ENCODE peak calls at places on chromosome 1, in six cellular contexts. F, C, R, M, Q and W are unnamed samples.

GRCh38 chr1:25683731-25684130 is 67.1 kb downstream of the MAN1C1 start:
- DNase-seq in M (no peak), C (no peak), Q (peak), F (peak), R (no peak), W (no peak)

GRCh38 chr1:175833502-175833901 is 90.1 kb upstream of the TNR start:
- DNase-seq in M (no peak), Q (no peak), R (no peak), C (no peak), F (no peak), W (no peak)

GRCh38 chr1:19786988-19787423 is 12.7 kb downstream of the TMCO4 start:
- DNase-seq in F (no peak), M (no peak), Q (no peak), R (no peak), C (no peak), W (no peak)

GRCh38 chr1:78047131-78047530 is 1.4 kb downstream of the GIPC2 start:
- DNase-seq in Q (no peak), C (no peak), F (no peak), M (no peak), R (no peak), W (no peak)

GRCh38 chr1:156616463-156616862 is 2.8 kb upstream of the HAPLN2 start:
- DNase-seq in Q (peak), R (peak), M (peak), C (peak), F (peak), W (peak)

GRCh38 chr1:119971710-119972570 is 75.6 kb upstream of the ADAM30 start:
- DNase-seq in C (no peak), R (no peak), Q (no peak), F (no peak), M (no peak), W (no peak)

GRCh38 chr1:229063154-229063553 is 207.8 kb upstream of the RAB4A start:
- DNase-seq in M (no peak), R (no peak), F (no peak), C (no peak), Q (no peak), W (no peak)

GRCh38 chr1:15681346-15682290 is 2.5 kb upstream of the PLEKHM2 start:
- DNase-seq in C (no peak), R (no peak), F (no peak), Q (no peak), M (no peak), W (no peak)

GRCh38 chr1:219330669-219331068 is 157.0 kb downstream of the LYPLAL1 start:
- DNase-seq in F (no peak), M (no peak), C (no peak), Q (no peak), R (no peak), W (no peak)

GRCh38 chr1:118978914-118979701 is 9.0 kb downstream of the TBX15 start:
- DNase-seq in M (no peak), C (no peak), F (no peak), Q (no peak), R (no peak), W (no peak)

GRCh38 chr1:52633291-52633754 is 355 bp downstream of the SHISAL2A start:
- DNase-seq in Q (no peak), M (peak), R (peak), C (peak), F (no peak), W (no peak)

GRCh38 chr1:99146129-99146848 is 118.0 kb upstream of the PLPPR4 start:
- DNase-seq in C (no peak), M (no peak), F (no peak), R (no peak), Q (no peak), W (no peak)

GRCh38 chr1:50180367-50180766 is 71.6 kb downstream of the ELAVL4 start:
- DNase-seq in F (no peak), R (no peak), C (no peak), Q (no peak), M (no peak), W (no peak)

GRCh38 chr1:62082456-62083363 is 111.9 kb upstream of the L1TD1 start:
- DNase-seq in R (no peak), F (no peak), Q (peak), M (peak), C (peak), W (no peak)

GRCh38 chr1:29584362-29584761 is 348.0 kb downstream of the PTPRU start:
- DNase-seq in C (no peak), M (no peak), Q (no peak), R (no peak), F (no peak), W (no peak)

GRCh38 chr1:165960136-165960535 is 132.7 kb downstream of the UCK2 start:
- DNase-seq in Q (no peak), R (no peak), M (no peak), F (no peak), C (no peak), W (no peak)

GRCh38 chr1:211925016-211925415 is 94.5 kb upstream of the LPGAT1 start:
- DNase-seq in R (no peak), M (no peak), C (no peak), Q (no peak), F (no peak), W (no peak)

GRCh38 chr1:63663301-63663700 is 70.1 kb downstream of the PGM1 start:
- DNase-seq in M (no peak), C (no peak), F (no peak), R (no peak), Q (peak), W (no peak)

GRCh38 chr1:12475947-12476346 is 142.1 kb downstream of the DHRS3 start:
- DNase-seq in Q (peak), F (no peak), R (no peak), M (no peak), C (no peak), W (no peak)

GRCh38 chr1:156259805-156260204 is 11.9 kb upstream of the PAQR6 start:
- DNase-seq in C (peak), F (no peak), Q (no peak), R (no peak), M (no peak), W (no peak)

GRCh38 chr1:201559679-201560162 is 20.8 kb downstream of the NAV1 start:
- DNase-seq in Q (peak), F (peak), M (peak), R (peak), C (peak), W (peak)

GRCh38 chr1:27418786-27419185 is 26.4 kb downstream of the GPR3 start:
- DNase-seq in F (no peak), R (no peak), C (no peak), Q (no peak), M (no peak), W (no peak)

GRCh38 chr1:46368781-46369180 is 25.3 kb upstream of the FAAH start:
- DNase-seq in R (no peak), M (no peak), F (no peak), Q (no peak), C (peak), W (no peak)

GRCh38 chr1:208268541-208269337 is 24.6 kb upstream of the PLXNA2 start:
- DNase-seq in R (peak), C (no peak), Q (no peak), M (no peak), F (no peak), W (no peak)

GRCh38 chr1:76782777-76783176 is 84.5 kb upstream of the ST6GALNAC5 start:
- DNase-seq in Q (no peak), M (no peak), R (no peak), C (no peak), F (no peak), W (no peak)

GRCh38 chr1:48597663-48598062 is 125.7 kb upstream of the SPATA6 start:
- DNase-seq in C (no peak), F (no peak), R (no peak), M (no peak), Q (no peak), W (no peak)

GRCh38 chr1:182441719-182442118 is 8.2 kb upstream of the RGSL1 start:
- DNase-seq in C (no peak), R (no peak), F (no peak), Q (no peak), M (no peak), W (no peak)

GRCh38 chr1:41226816-41227215 is 15.3 kb downstream of the SCMH1 start:
- DNase-seq in M (no peak), Q (no peak), R (no peak), F (no peak), C (peak), W (no peak)

GRCh38 chr1:36248250-36248894 is 24.1 kb downstream of the THRAP3 start:
- DNase-seq in C (no peak), M (no peak), Q (peak), F (peak), R (peak), W (peak)

GRCh38 chr1:78755986-78756385 is 106.4 kb downstream of the IFI44 start:
- DNase-seq in Q (no peak), F (no peak), M (no peak), R (no peak), C (no peak), W (no peak)

GRCh38 chr1:64956241-64956640 is 10.1 kb downstream of the JAK1 start:
- DNase-seq in F (no peak), M (no peak), C (no peak), Q (peak), R (peak), W (no peak)

GRCh38 chr1:56397811-56398231 is 181.5 kb downstream of the PLPP3 start:
- DNase-seq in R (no peak), M (no peak), F (no peak), Q (no peak), C (no peak), W (no peak)

GRCh38 chr1:241161188-241161689 is 195.8 kb downstream of the RGS7 start:
- DNase-seq in M (no peak), C (no peak), Q (no peak), F (no peak), R (no peak), W (no peak)

GRCh38 chr1:29505537-29506220 is 269.4 kb downstream of the PTPRU start:
- DNase-seq in M (no peak), F (peak), Q (no peak), C (no peak), R (no peak), W (no peak)

GRCh38 chr1:81213279-81213678 is 587.5 kb upstream of the ADGRL2 start:
- DNase-seq in Q (no peak), R (no peak), M (no peak), F (no peak), C (no peak), W (no peak)

GRCh38 chr1:87202922-87203655 is 125.6 kb upstream of the LMO4 start:
- DNase-seq in M (no peak), C (no peak), Q (no peak), R (no peak), F (no peak), W (no peak)
- H3K4me3 ChIP-seq in M (no peak), C (no peak), Q (no peak), R (peak), F (peak), W (no peak)

DNA sequence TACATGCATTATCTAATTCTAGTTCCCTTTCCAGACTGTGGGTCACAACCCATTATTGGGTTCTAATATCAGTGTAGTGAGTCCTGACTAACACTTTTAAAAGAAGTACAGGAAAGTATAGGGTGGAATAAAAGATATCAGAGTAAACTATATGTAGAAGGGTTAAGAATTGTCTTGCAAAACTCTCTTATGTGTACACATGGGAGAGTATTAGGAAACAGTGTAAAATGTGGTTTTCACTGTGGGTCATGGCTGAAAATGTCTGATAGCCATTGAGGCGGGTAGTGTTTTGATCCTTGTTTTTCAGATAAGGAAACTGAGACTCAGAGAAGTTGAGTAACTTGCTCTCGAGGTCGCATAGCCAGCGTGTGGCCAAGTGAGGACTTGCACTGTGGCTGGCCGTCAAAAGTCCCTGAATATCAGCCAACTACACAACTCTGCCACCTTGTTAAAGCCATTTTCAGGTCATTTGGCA is 18.5 kb upstream of the MTARC1 start:
- DNase-seq in Q (no peak), C (no peak), R (peak), M (no peak), F (no peak), W (no peak)
- H3K27ac ChIP-seq in Q (no peak), C (no peak), R (peak), M (peak), F (no peak), W (peak)

GRCh38 chr1:116572079-116572478 is 1.3 kb upstream of the CD58 start:
- DNase-seq in R (no peak), C (no peak), F (no peak), M (no peak), Q (no peak), W (no peak)
- H3K4me3 ChIP-seq in R (no peak), C (no peak), F (no peak), M (no peak), Q (no peak), W (no peak)

GRCh38 chr1:8022395-8023286 is 3.5 kb downstream of the ERRFI1 start:
- DNase-seq in R (no peak), C (no peak), M (no peak), F (no peak), Q (no peak), W (no peak)
- H3K27ac ChIP-seq in R (no peak), C (no peak), M (no peak), F (peak), Q (peak), W (no peak)

GRCh38 chr1:61005572-61006386 is 76.6 kb upstream of the NFIA start:
- DNase-seq in C (no peak), Q (no peak), M (peak), R (no peak), F (no peak), W (no peak)
- H3K4me3 ChIP-seq in C (no peak), Q (no peak), M (no peak), R (no peak), F (no peak), W (no peak)

GRCh38 chr1:159900755-159901335 is 880 bp upstream of the CFAP45 start:
- DNase-seq in C (no peak), Q (no peak), M (no peak), R (peak), F (no peak), W (no peak)

GRCh38 chr1:159900086-159900680 is at the start of gene CFAP45:
- DNase-seq in Q (peak), C (no peak), R (peak), M (peak), F (peak), W (peak)

GRCh38 chr1:159896086-159896930 is 3.7 kb downstream of the CFAP45 start:
- DNase-seq in Q (no peak), M (no peak), R (peak), C (no peak), F (no peak), W (no peak)

GRCh38 chr1:159898527-159898926 is 1.4 kb downstream of the CFAP45 start:
- DNase-seq in R (peak), F (no peak), C (no peak), M (no peak), Q (no peak), W (no peak)

GRCh38 chr1:159897962-159898361 is 2.0 kb downstream of the CFAP45 start:
- DNase-seq in F (no peak), R (no peak), M (no peak), Q (no peak), C (no peak), W (no peak)
- H3K27ac ChIP-seq in F (no peak), R (no peak), M (no peak), Q (no peak), C (no peak), W (no peak)

DNA sequence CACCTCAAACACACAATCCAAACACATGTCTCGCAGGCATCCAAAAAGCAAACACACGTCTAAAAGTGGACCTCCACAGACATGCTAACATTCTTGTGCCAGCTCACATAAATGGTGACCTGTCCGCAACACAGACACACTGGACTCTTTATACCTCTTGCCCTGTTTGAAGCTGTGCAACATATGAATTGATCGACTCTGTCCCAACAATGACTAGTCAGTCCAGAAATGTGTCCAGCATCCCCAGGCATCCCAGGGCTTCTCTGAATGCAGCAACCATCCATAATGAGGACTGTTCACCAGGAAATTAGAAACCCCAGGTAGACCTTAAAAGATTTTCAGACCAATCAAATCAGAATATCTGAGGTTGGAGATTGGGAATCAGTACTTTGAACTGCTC is 3.2 kb downstream of the DDR2 start:
- DNase-seq in F (no peak), R (no peak), Q (no peak), C (no peak), M (no peak), W (no peak)
- H3K4me3 ChIP-seq in F (no peak), R (no peak), Q (no peak), C (no peak), M (no peak), W (peak)